ENCODE peak calls at places on chromosomes 7 and 10, in seven cellular contexts. B is coronary artery, F is AG04450, P is upper lobe of right lung, J is hepatocyte, K is fibroblast of the aortic adventitia, W is fibroblast of lung. M is an unnamed sample.

GRCh38 chr10:86700851-86701617 is 32.7 kb downstream of the LDB3 start:
- DNase-seq in K (no peak), F (no peak), P (no peak), J (no peak), W (no peak), B (no peak), M (no peak)

GRCh38 chr10:95266674-95267095 is 24.1 kb downstream of the PDLIM1 start:
- DNase-seq in W (peak; percentile 96), B (no peak), F (no peak), K (peak; percentile 75), J (peak; percentile 85), P (no peak), M (peak; percentile 94)

GRCh38 chr10:125023269-125023668 is 81.3 kb downstream of the ZRANB1 start:
- DNase-seq in W (no peak), J (no peak), K (no peak), B (no peak), P (peak; percentile 65), F (no peak), M (no peak)

GRCh38 chr10:85922363-85923129 is 444.0 kb downstream of the GRID1 start:
- DNase-seq in W (peak; percentile 2), K (no peak), P (no peak), B (no peak), F (no peak), J (no peak), M (no peak)

GRCh38 chr10:123139165-123139520 is 3.4 kb downstream of the HMX3 start:
- DNase-seq in F (no peak), P (no peak), B (no peak), W (no peak), K (no peak), J (no peak), M (no peak)

GRCh38 chr7:129825005-129825553 is 127.7 kb downstream of the UBE2H start:
- DNase-seq in P (peak; percentile 85), W (peak; percentile 52), K (peak; percentile 31), B (no peak), J (peak; percentile 83), F (no peak), M (peak; percentile 26)

GRCh38 chr7:12771378-12771877 is 84.0 kb downstream of the ARL4A start:
- DNase-seq in B (no peak), F (no peak), W (peak; percentile 91), J (no peak), K (peak; percentile 95), P (no peak), M (peak; percentile 70)

GRCh38 chr7:114481995-114482394 is 67.4 kb downstream of the FOXP2 start:
- DNase-seq in F (peak; percentile 16), J (no peak), B (no peak), W (peak; percentile 23), K (peak; percentile 54), P (no peak), M (peak; percentile 17)

GRCh38 chr10:10056958-10057357 is 960.7 kb upstream of the CELF2 start:
- DNase-seq in K (no peak), B (no peak), W (peak; percentile 5), F (no peak), J (peak; percentile 16), P (no peak), M (no peak)

GRCh38 chr7:24227603-24228359 is 56.2 kb upstream of the NPY start:
- DNase-seq in B (no peak), J (no peak), F (no peak), P (no peak), W (no peak), K (no peak), M (no peak)

GRCh38 chr10:21519327-21519933 is 6.1 kb downstream of the SKIDA1 start:
- DNase-seq in W (peak; percentile 39), F (no peak), J (no peak), B (no peak), K (no peak), P (no peak), M (no peak)

GRCh38 chr7:146053492-146053891 is 63.1 kb upstream of the CNTNAP2 start:
- DNase-seq in F (no peak), P (no peak), K (no peak), B (no peak), J (no peak), W (no peak), M (no peak)

GRCh38 chr7:7642081-7642480 is 1.5 kb downstream of the UMAD1 start:
- DNase-seq in K (no peak), W (no peak), J (peak; percentile 35), P (no peak), B (no peak), F (no peak), M (no peak)

GRCh38 chr7:1409555-1409954 is 49.7 kb downstream of the MICALL2 start:
- DNase-seq in K (no peak), J (no peak), B (no peak), P (no peak), F (no peak), W (no peak), M (no peak)

GRCh38 chr10:1132584-1132983 is 76.4 kb downstream of the WDR37 start:
- DNase-seq in B (no peak), W (no peak), K (no peak), J (no peak), F (no peak), P (no peak), M (no peak)

GRCh38 chr10:28581916-28582315 is 49.0 kb downstream of the WAC start:
- DNase-seq in K (no peak), P (no peak), W (no peak), J (no peak), B (no peak), F (no peak), M (no peak)
- TF ChIP-seq CTCF in K (no peak), P (no peak), W (no peak), J (no peak), B (no peak), F (no peak), M (no peak)

GRCh38 chr10:74176380-74177139 is 25.5 kb downstream of the ADK start:
- DNase-seq in B (peak; percentile 97), W (peak; percentile 93), K (peak; percentile 89), J (peak; percentile 94), F (peak; percentile 71), P (peak; percentile 99), M (peak; percentile 95)

GRCh38 chr10:74177140-74177677 is 26.2 kb downstream of the ADK start:
- DNase-seq in K (peak; percentile 29), W (peak; percentile 37), P (peak; percentile 79), J (peak; percentile 78), B (peak; percentile 78), F (no peak), M (peak; percentile 25)

GRCh38 chr10:74175510-74176379 is 24.7 kb downstream of the ADK start:
- DNase-seq in W (no peak), F (no peak), J (peak; percentile 46), B (no peak), P (no peak), K (no peak), M (no peak)

GRCh38 chr10:74179124-74179710 is 28.2 kb downstream of the ADK start:
- DNase-seq in W (peak; percentile 2), F (no peak), P (no peak), K (no peak), J (no peak), B (no peak), M (no peak)

DNA sequence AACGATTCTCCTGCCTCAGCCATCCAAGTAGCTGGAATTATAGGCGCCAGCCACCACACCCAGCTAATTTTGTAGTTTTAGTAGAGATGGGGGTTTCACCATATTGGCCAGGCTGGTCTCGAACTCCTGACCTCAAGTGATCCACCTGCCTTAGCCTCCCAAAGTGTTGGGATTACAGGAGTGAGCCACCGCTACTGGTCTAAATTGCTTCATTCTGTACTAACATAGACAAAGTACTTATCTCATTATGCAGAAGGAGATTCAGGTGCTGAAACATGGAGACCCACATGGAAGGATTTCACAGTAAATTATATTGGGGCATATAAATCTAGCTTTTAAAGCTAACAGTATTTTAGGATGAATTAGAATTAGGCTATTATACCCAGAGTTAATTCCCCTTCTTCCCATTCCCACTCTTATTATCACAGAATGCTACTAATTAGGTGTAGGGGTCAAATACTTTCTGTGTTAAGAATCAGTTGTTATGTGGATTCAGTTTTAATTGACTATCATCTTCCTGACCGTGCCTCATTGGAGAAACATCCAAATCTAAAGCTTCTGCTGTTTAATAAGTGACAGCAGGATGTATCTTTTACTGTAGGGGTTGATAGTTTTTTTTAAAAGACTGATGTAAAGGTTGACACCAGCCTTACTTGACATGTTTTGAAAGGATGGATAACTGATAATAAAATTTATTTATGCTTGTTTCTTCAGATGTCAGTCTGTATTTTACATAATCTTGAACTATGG is 27.2 kb downstream of the ADK start:
- DNase-seq in K (no peak), P (no peak), W (no peak), J (no peak), B (no peak), F (no peak), M (no peak)
- H3K4me3 ChIP-seq in K (peak overlapping the region; percentile 31), P (peak overlapping the region; percentile 79), W (no peak overlapping the region), J (no peak overlapping the region), B (no peak overlapping the region), F (no peak overlapping the region), M (no peak overlapping the region)

DNA sequence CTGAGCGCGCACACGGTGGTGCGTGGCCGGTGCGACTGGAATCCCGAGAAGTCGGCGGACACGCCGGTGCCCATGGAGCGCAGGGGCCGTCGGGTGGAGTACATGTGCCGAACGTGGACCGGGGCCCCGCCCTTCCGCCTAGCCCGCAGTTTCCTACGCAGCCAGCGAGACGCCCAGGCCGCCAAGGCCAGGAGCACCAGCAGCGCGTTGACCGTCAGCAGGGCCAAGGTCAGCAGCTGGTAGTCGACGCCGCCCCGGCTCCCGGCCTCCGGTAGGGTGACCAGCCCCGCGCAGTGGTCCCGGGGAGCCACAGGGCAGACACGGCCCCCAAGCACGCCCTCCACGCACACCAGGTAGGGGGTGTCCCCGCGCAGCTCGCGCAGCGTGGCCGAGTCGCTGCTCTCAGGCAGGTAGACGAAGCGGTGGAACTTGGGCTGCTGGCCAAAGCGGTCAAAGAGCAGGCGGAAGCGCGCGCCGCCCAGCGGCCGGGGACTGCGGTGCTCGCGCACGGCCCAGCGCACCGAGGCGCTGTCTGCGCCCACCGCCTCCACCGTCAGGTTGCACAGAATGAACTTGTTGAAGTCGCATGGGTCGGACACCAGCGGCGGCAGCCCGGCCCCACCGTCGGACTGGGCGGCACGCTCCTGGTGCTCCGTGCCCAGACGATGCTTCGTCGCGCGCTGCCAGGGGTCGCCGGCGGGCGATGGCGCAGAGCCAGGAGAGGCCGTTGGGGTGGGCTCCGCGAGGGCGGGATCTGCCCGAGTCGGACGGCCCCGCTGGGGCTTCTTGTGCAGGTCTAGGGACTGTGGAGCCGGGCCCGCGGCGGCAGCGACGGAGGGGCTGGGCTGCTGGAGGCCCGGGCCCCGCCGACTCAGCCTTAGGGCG is 2.2 kb downstream of the TRIL start:
- DNase-seq in W (peak; percentile 42), B (peak; percentile 74), P (peak; percentile 93), J (peak; percentile 89), K (peak; percentile 22), F (no peak), M (no peak)
- TF ChIP-seq CTCF in W (peak; percentile 39), B (no peak), P (peak; percentile 51), J (peak; percentile 65), K (peak; percentile 52), F (peak; percentile 46), M (peak; percentile 38)

DNA sequence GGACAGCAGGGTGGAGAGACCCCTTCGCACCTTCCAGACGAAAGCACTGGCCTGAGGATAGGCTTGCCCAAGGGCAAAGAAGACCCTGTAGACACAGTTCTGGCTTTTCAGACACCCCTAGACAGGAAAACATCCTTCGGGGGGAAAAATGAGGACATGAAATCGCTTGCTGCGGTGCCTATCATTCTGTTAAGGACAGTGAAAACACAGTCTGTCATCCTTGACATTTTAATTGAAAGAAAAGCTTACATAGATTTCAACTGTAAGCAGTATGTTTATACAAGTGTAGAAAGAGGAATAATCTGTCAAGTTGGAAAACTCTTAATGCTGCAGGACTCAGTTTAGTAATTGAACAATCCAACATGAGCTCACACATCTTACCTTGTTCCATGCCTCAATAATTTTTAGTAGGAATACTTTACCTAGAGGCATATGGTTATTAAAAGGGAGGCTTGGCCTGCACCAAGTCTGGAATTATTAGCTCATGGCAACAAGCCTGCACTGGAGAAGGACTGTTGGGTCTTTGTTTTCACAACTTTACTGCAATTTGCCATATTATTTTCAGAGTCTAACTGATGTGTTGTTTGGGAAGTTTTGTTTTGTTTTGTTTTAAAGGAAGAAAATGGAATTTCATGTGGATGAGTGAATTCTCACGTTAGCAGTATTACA is 243.5 kb downstream of the TRIL start:
- DNase-seq in F (no peak), W (no peak), K (no peak), J (no peak), B (no peak), P (no peak), M (no peak)
- H3K4me3 ChIP-seq in F (no peak overlapping the region), W (no peak overlapping the region), K (no peak overlapping the region), J (no peak overlapping the region), B (no peak overlapping the region), P (no peak overlapping the region), M (no peak overlapping the region)

M was measured in AG10803.